ENCODE peak calls at places on chromosomes 5 and 9, in four cellular contexts. One of them, this sample, is unnamed.

GRCh38 chr9:112789493-112789892 is 38.9 kb downstream of the SNX30 start:
- DNase-seq in GM18507: no peak
- DNase-seq in EL: peak
- DNase-seq in NCI-H2081: no peak
- DNase-seq in this sample: no peak

GRCh38 chr5:167228134-167228533 is 1063.3 kb upstream of the WWC1 start:
- DNase-seq in NCI-H2081: no peak
- DNase-seq in GM18507: no peak
- DNase-seq in EL: no peak
- DNase-seq in this sample: no peak

GRCh38 chr5:150431048-150431447 is 18.3 kb upstream of the CD74 start:
- DNase-seq in NCI-H2081: no peak
- DNase-seq in GM18507: no peak
- DNase-seq in EL: no peak
- DNase-seq in this sample: no peak

GRCh38 chr5:176533894-176534611 is 3.1 kb downstream of the RNF44 start:
- DNase-seq in NCI-H2081: peak
- DNase-seq in GM18507: no peak
- DNase-seq in EL: no peak
- DNase-seq in this sample: peak

GRCh38 chr9:128333368-128333969 is 6.9 kb upstream of the SLC27A4 start:
- DNase-seq in EL: no peak
- DNase-seq in GM18507: no peak
- DNase-seq in NCI-H2081: no peak
- DNase-seq in this sample: no peak

GRCh38 chr5:35316611-35317307 is 86.5 kb upstream of the PRLR start:
- DNase-seq in GM18507: no peak
- DNase-seq in NCI-H2081: no peak
- DNase-seq in EL: no peak
- DNase-seq in this sample: no peak

GRCh38 chr9:84278131-84278530 is 62.4 kb downstream of the SLC28A3 start:
- DNase-seq in EL: peak
- DNase-seq in GM18507: no peak
- DNase-seq in NCI-H2081: no peak
- DNase-seq in this sample: no peak

GRCh38 chr9:75644649-75645048 is 245.8 kb upstream of the PCSK5 start:
- DNase-seq in NCI-H2081: peak
- DNase-seq in GM18507: no peak
- DNase-seq in EL: no peak
- DNase-seq in this sample: no peak

GRCh38 chr9:84412654-84413053 is 72.1 kb upstream of the SLC28A3 start:
- DNase-seq in GM18507: no peak
- DNase-seq in EL: no peak
- DNase-seq in NCI-H2081: no peak
- DNase-seq in this sample: no peak

GRCh38 chr9:82797539-82797938 is 265.4 kb downstream of the RASEF start:
- DNase-seq in EL: no peak
- DNase-seq in GM18507: no peak
- DNase-seq in NCI-H2081: peak
- DNase-seq in this sample: no peak

GRCh38 chr9:127873223-127873691 is 4.2 kb downstream of the AK1 start:
- DNase-seq in NCI-H2081: no peak
- DNase-seq in EL: no peak
- DNase-seq in GM18507: no peak
- DNase-seq in this sample: no peak

GRCh38 chr5:53030828-53031425 is 41.8 kb downstream of the ITGA2 start:
- DNase-seq in GM18507: no peak
- DNase-seq in NCI-H2081: no peak
- DNase-seq in EL: no peak
- DNase-seq in this sample: no peak

GRCh38 chr5:19771174-19771835 is 216.7 kb downstream of the CDH18 start:
- DNase-seq in GM18507: no peak
- DNase-seq in NCI-H2081: no peak
- DNase-seq in EL: peak
- DNase-seq in this sample: no peak

This sample was measured in GM12892.